ENCODE peak calls at places on chromosome 20, in nine cellular contexts. One of them, this sample, is unnamed.

GRCh38 chr20:51488331-51488730 is 54.2 kb downstream of the NFATC2 start:
- DNase-seq in astrocyte of the spinal cord: no peak
- DNase-seq in heart left ventricle: no peak
- DNase-seq in tibial artery: no peak
- DNase-seq in HT-29: no peak
- DNase-seq in PC-3: no peak
- DNase-seq in glutamatergic neuron: no peak
- DNase-seq in spleen: peak; percentile 18
- DNase-seq in dermis blood vessel endothelial cell: no peak
- DNase-seq in this sample: no peak

GRCh38 chr20:34143951-34144350 is 31.9 kb upstream of the EIF2S2 start:
- DNase-seq in astrocyte of the spinal cord: no peak
- DNase-seq in HT-29: peak; percentile 24
- DNase-seq in heart left ventricle: no peak
- DNase-seq in tibial artery: no peak
- DNase-seq in spleen: no peak
- DNase-seq in glutamatergic neuron: no peak
- DNase-seq in PC-3: no peak
- DNase-seq in dermis blood vessel endothelial cell: peak; percentile 58
- DNase-seq in this sample: no peak

GRCh38 chr20:47568019-47568418 is 66.3 kb downstream of the NCOA3 start:
- DNase-seq in tibial artery: no peak
- DNase-seq in astrocyte of the spinal cord: peak; percentile 91
- DNase-seq in glutamatergic neuron: no peak
- DNase-seq in spleen: no peak
- DNase-seq in HT-29: peak; percentile 84
- DNase-seq in heart left ventricle: peak; percentile 31
- DNase-seq in PC-3: peak; percentile 89
- DNase-seq in dermis blood vessel endothelial cell: peak; percentile 73
- DNase-seq in this sample: no peak

GRCh38 chr20:20731945-20732296 is 19.5 kb upstream of the RALGAPA2 start:
- DNase-seq in heart left ventricle: no peak
- DNase-seq in PC-3: no peak
- DNase-seq in spleen: no peak
- DNase-seq in tibial artery: no peak
- DNase-seq in HT-29: no peak
- DNase-seq in glutamatergic neuron: no peak
- DNase-seq in astrocyte of the spinal cord: peak; percentile 25
- DNase-seq in dermis blood vessel endothelial cell: peak; percentile 95
- DNase-seq in this sample: no peak

GRCh38 chr20:39661833-39662232 is 699.7 kb downstream of the DHX35 start:
- DNase-seq in spleen: no peak
- DNase-seq in tibial artery: no peak
- DNase-seq in glutamatergic neuron: no peak
- DNase-seq in dermis blood vessel endothelial cell: no peak
- DNase-seq in astrocyte of the spinal cord: peak; percentile 56
- DNase-seq in PC-3: no peak
- DNase-seq in HT-29: peak; percentile 50
- DNase-seq in heart left ventricle: no peak
- DNase-seq in this sample: no peak

GRCh38 chr20:62900692-62901584 is 25.4 kb downstream of the DIDO1 start:
- DNase-seq in heart left ventricle: no peak
- DNase-seq in spleen: no peak
- DNase-seq in dermis blood vessel endothelial cell: peak; percentile 58
- DNase-seq in tibial artery: no peak
- DNase-seq in glutamatergic neuron: no peak
- DNase-seq in HT-29: peak; percentile 87
- DNase-seq in astrocyte of the spinal cord: no peak
- DNase-seq in PC-3: peak; percentile 76
- DNase-seq in this sample: peak; percentile 50

GRCh38 chr20:20295621-20296498 is 72.0 kb upstream of the INSM1 start:
- DNase-seq in spleen: no peak
- DNase-seq in dermis blood vessel endothelial cell: no peak
- DNase-seq in glutamatergic neuron: no peak
- DNase-seq in PC-3: no peak
- DNase-seq in astrocyte of the spinal cord: no peak
- DNase-seq in tibial artery: no peak
- DNase-seq in heart left ventricle: no peak
- DNase-seq in HT-29: no peak
- DNase-seq in this sample: no peak

GRCh38 chr20:17882065-17882833 is 86.3 kb downstream of the SNX5 start:
- DNase-seq in tibial artery: no peak
- DNase-seq in heart left ventricle: no peak
- DNase-seq in astrocyte of the spinal cord: no peak
- DNase-seq in HT-29: no peak
- DNase-seq in spleen: no peak
- DNase-seq in PC-3: no peak
- DNase-seq in dermis blood vessel endothelial cell: no peak
- DNase-seq in glutamatergic neuron: no peak
- DNase-seq in this sample: no peak

GRCh38 chr20:10629946-10630345 is 43.9 kb downstream of the JAG1 start:
- DNase-seq in HT-29: no peak
- DNase-seq in astrocyte of the spinal cord: no peak
- DNase-seq in tibial artery: no peak
- DNase-seq in PC-3: no peak
- DNase-seq in heart left ventricle: no peak
- DNase-seq in spleen: no peak
- DNase-seq in glutamatergic neuron: no peak
- DNase-seq in dermis blood vessel endothelial cell: no peak
- DNase-seq in this sample: no peak